ENCODE peak calls at places on chromosomes 3 and 15, in six cellular contexts. I is HAP-1, D is heart right ventricle, G is mesendoderm, E is IMR-90, V is astrocyte of the spinal cord. W is an unnamed sample.

GRCh38 chr3:124845406-124845805 is 41.8 kb downstream of the ITGB5 start:
- DNase-seq in I (peak), D (no peak), G (no peak), E (peak), V (peak), W (no peak)

GRCh38 chr3:53183514-53183913 is 22.5 kb downstream of the PRKCD start:
- DNase-seq in I (no peak), D (no peak), G (no peak), E (no peak), V (no peak), W (no peak)

GRCh38 chr3:119401502-119402440 is 61.6 kb downstream of the TMEM39A start:
- DNase-seq in I (no peak), D (no peak), G (no peak), E (no peak), V (no peak), W (no peak)

GRCh38 chr3:175070946-175071345 is 211.8 kb downstream of the NAALADL2 start:
- DNase-seq in I (no peak), D (no peak), G (no peak), E (no peak), V (no peak), W (no peak)

GRCh38 chr3:168802761-168803160 is 707.0 kb upstream of the GOLIM4 start:
- DNase-seq in I (peak), D (no peak), G (peak), E (no peak), V (no peak), W (no peak)

GRCh38 chr3:24129549-24129948 is 184.5 kb downstream of the NR1D2 start:
- DNase-seq in I (no peak), D (no peak), G (no peak), E (no peak), V (no peak), W (no peak)

GRCh38 chr15:65336767-65337435 is 32.4 kb downstream of the RNU5B-1 start:
- DNase-seq in I (peak), D (no peak), G (no peak), E (no peak), V (no peak), W (no peak)

GRCh38 chr3:130515755-130516154 is 1.2 kb upstream of the COL6A6 start:
- DNase-seq in I (no peak), D (no peak), G (no peak), E (no peak), V (no peak), W (no peak)

GRCh38 chr15:82874961-82875360 is 65.5 kb downstream of the WHAMM start:
- DNase-seq in I (no peak), D (no peak), G (no peak), E (no peak), V (no peak), W (no peak)

GRCh38 chr3:73365756-73366397 is 258.9 kb downstream of the PDZRN3 start:
- DNase-seq in I (no peak), D (peak), G (no peak), E (peak), V (peak), W (no peak)

GRCh38 chr3:37731895-37732294 is 129.8 kb upstream of the CTDSPL start:
- DNase-seq in I (no peak), D (no peak), G (no peak), E (no peak), V (no peak), W (no peak)

GRCh38 chr15:74134387-74135027 is 4.1 kb downstream of the ISLR2 start:
- DNase-seq in I (no peak), D (peak), G (peak), E (peak), V (peak), W (no peak)

GRCh38 chr3:47781326-47781684 is 388 bp downstream of the SMARCC1 start:
- DNase-seq in I (peak), D (peak), G (peak), E (no peak), V (no peak), W (no peak)

GRCh38 chr15:48459571-48460461 is 128.6 kb downstream of the DUT start:
- DNase-seq in I (no peak), D (no peak), G (no peak), E (peak), V (peak), W (no peak)

GRCh38 chr3:188656196-188656982 is 502.4 kb downstream of the LPP start:
- DNase-seq in I (no peak), D (no peak), G (no peak), E (peak), V (peak), W (no peak)

GRCh38 chr3:24237971-24238767 is 256.5 kb downstream of the THRB start:
- DNase-seq in I (peak), D (no peak), G (peak), E (peak), V (peak), W (peak)

GRCh38 chr15:85100186-85100937 is 118.7 kb downstream of the PDE8A start:
- DNase-seq in I (no peak), D (no peak), G (no peak), E (peak), V (no peak), W (peak)

GRCh38 chr3:127427169-127427655 is 139.4 kb upstream of the PRR20G start:
- DNase-seq in I (no peak), D (no peak), G (no peak), E (no peak), V (no peak), W (no peak)
- H3K4me3 ChIP-seq in I (no peak), D (no peak), G (no peak), E (no peak), V (no peak), W (no peak)

GRCh38 chr15:67862771-67863441 is 23.1 kb upstream of the RNU6-1 start:
- DNase-seq in I (no peak), D (no peak), G (no peak), E (no peak), V (no peak), W (no peak)
- H3K4me3 ChIP-seq in I (no peak), D (peak), G (no peak), E (peak), V (no peak), W (peak)

DNA sequence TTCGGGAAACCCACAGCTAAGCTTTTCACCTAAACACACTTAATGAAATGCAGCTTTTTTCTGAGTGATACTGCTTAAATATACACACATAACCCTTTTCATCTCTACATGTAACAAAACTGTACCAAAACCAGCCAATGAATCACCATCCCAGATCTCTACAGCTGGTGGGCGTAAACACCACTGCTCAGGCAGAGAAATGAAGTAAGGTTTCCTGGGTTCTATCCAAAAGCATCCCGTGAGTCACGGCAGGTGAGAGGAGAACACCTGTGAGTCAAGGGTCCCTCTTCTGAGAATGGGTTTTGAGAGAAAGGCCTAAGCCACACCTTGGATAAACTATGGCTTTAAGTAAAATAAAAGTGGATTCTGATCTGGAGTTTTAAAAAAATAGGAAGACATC is 2.6 kb downstream of the CLDN1 start:
- DNase-seq in I (no peak), D (no peak), G (no peak), E (peak), V (no peak), W (no peak)
- H3K4me3 ChIP-seq in I (no peak), D (no peak), G (no peak), E (no peak), V (no peak), W (no peak)

DNA sequence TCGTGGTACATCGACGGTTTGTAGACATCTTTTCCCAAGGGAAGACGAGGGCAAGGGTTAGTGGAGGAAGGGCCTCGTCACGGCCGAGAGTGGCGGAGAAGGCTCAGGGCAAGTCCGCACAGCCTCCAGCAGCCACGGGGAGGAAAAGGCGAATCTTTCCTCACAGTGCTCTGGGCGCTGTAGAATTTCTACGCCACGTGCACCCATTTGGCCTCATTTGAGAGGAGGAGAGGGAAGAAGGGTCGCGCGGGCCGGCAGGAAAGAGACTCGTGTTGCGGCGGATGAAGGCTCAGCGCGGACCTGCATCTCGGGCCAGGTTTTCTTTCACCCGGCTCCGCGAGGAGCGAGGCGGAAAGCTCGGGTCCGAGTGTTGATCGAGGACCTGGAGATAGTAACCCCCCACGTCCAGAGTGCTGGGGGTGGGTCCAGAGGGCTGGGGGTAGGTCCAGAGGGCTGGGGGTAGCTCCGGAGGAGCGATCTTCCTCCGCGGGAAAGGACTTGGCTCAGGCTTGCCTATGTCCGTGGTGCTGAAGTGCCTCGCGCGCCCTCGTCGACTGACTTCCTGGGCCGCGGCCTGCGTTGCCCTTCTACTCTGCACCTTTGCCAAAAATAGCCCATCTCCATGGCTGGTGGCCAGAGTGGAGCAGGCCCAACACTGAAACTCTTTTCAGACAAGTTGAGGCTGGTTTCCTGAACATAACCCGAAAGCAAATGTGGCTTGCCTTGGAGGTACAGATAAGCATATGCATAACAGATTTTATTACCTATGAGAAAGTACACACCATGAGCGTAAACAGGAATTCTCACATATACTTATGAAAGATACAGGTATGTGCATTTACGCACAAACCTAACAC is 1.1 kb downstream of the SLC35G2 start:
- DNase-seq in I (peak), D (peak), G (peak), E (peak), V (peak), W (no peak)
- H3K4me3 ChIP-seq in I (peak), D (peak), G (peak), E (peak), V (peak), W (peak)

GRCh38 chr15:49622561-49622960 is 1.7 kb downstream of the DTWD1 start:
- DNase-seq in I (no peak), D (no peak), G (peak), E (no peak), V (peak), W (no peak)
- H3K4me3 ChIP-seq in I (peak), D (peak), G (no peak), E (no peak), V (no peak), W (no peak)

GRCh38 chr3:194488007-194488742 is 1.4 kb upstream of the ATP13A3 start:
- DNase-seq in I (no peak), D (no peak), G (peak), E (no peak), V (no peak), W (peak)
- H3K4me3 ChIP-seq in I (peak), D (peak), G (no peak), E (no peak), V (no peak), W (no peak)